ENCODE peak calls at places on chromosome 4, in nine cellular contexts. Y, W, Z, A, T, D, M, J and C are unnamed samples.

GRCh38 chr4:2637956-2638552 is 101.6 kb downstream of the FAM193A start:
- DNase-seq in A (no peak), J (no peak), M (no peak), Y (peak), W (no peak), Z (no peak), D (no peak), T (peak), C (no peak)

GRCh38 chr4:103076777-103077347 is 301 bp upstream of the SLC9B2 start:
- DNase-seq in T (no peak), A (no peak), J (no peak), Z (no peak), W (no peak), Y (no peak), M (peak), D (no peak), C (no peak)

GRCh38 chr4:102819588-102820365 is 7.6 kb downstream of the UBE2D3 start:
- DNase-seq in Z (no peak), D (no peak), M (no peak), T (no peak), J (no peak), W (no peak), A (peak), Y (no peak), C (no peak)

GRCh38 chr4:14100349-14100748 is 472.8 kb upstream of the BOD1L1 start:
- DNase-seq in Y (no peak), J (peak), W (no peak), T (no peak), Z (no peak), A (no peak), M (no peak), D (no peak), C (no peak)

GRCh38 chr4:25842229-25842840 is 20.5 kb downstream of the SEL1L3 start:
- DNase-seq in A (no peak), Z (peak), J (peak), W (no peak), T (no peak), D (no peak), Y (no peak), M (peak), C (no peak)

GRCh38 chr4:146315184-146315583 is 100.8 kb downstream of the REELD1 start:
- DNase-seq in Y (no peak), J (no peak), A (no peak), M (no peak), Z (no peak), W (no peak), D (no peak), T (no peak), C (no peak)

GRCh38 chr4:151158979-151159378 is 59.6 kb downstream of the RPS3A start:
- DNase-seq in D (no peak), Y (no peak), M (no peak), Z (no peak), J (no peak), T (no peak), W (no peak), A (no peak), C (no peak)

GRCh38 chr4:139599594-139600374 is 43.8 kb upstream of the SETD7 start:
- DNase-seq in A (peak), J (no peak), M (no peak), Y (no peak), W (no peak), D (peak), Z (no peak), T (no peak), C (no peak)

GRCh38 chr4:169167958-169168357 is 102.8 kb downstream of the SH3RF1 start:
- DNase-seq in T (no peak), Z (no peak), A (no peak), Y (no peak), W (no peak), J (no peak), D (no peak), M (no peak), C (no peak)

GRCh38 chr4:123554819-123555499 is 158.4 kb downstream of the SPRY1 start:
- DNase-seq in T (no peak), J (no peak), W (no peak), Y (no peak), Z (no peak), A (no peak), M (no peak), D (no peak), C (no peak)

GRCh38 chr4:36386691-36387090 is 105.3 kb downstream of the DTHD1 start:
- DNase-seq in T (no peak), J (no peak), Z (no peak), D (no peak), M (no peak), A (no peak), W (no peak), Y (no peak), C (no peak)

GRCh38 chr4:65670331-65671031 is at the start of gene EPHA5:
- DNase-seq in Y (peak), J (peak), A (peak), T (peak), M (peak), Z (peak), W (no peak), D (no peak), C (no peak)

DNA sequence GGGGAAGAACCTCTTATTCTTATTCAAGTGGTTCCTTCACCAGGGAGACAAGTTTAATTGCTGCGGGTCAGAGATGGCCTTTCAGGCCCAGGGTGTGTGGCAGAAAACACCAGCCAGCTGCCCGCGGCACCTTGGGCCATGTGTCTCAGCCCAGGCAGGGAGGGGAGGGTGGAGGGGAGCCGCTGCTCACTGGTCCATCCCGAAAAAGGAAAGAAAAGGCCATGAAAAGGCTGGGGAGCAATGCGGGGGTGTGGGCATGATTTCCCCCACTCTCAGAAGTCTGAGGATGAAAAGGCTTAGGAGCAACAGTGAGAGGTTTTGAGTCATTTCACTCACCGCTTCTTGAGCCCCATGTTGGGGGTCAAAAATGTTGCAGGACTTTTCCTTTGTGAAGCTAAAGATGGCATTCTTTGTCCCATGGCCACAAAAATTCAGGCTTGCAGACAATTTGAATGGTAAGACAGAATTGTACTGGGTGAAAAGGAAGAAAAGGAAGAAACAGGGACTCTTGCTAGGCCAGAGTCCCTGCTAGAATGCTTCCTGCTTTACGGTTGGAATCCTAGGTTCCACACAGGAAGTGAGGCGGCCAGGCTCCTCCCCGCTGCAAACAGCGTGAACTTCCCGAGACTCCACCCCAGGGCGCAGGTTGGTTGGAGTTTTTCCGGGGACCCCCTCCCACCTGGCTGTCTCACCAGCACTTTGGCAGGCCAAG is 17.4 kb upstream of the FAM47E start:
- DNase-seq in J (no peak), Z (peak), A (no peak), Y (no peak), T (no peak), W (no peak), D (no peak), M (no peak), C (no peak)
- H3K4me3 ChIP-seq in J (no peak), Z (no peak), A (no peak), Y (no peak), T (no peak), W (no peak), D (no peak), M (no peak), C (no peak)

DNA sequence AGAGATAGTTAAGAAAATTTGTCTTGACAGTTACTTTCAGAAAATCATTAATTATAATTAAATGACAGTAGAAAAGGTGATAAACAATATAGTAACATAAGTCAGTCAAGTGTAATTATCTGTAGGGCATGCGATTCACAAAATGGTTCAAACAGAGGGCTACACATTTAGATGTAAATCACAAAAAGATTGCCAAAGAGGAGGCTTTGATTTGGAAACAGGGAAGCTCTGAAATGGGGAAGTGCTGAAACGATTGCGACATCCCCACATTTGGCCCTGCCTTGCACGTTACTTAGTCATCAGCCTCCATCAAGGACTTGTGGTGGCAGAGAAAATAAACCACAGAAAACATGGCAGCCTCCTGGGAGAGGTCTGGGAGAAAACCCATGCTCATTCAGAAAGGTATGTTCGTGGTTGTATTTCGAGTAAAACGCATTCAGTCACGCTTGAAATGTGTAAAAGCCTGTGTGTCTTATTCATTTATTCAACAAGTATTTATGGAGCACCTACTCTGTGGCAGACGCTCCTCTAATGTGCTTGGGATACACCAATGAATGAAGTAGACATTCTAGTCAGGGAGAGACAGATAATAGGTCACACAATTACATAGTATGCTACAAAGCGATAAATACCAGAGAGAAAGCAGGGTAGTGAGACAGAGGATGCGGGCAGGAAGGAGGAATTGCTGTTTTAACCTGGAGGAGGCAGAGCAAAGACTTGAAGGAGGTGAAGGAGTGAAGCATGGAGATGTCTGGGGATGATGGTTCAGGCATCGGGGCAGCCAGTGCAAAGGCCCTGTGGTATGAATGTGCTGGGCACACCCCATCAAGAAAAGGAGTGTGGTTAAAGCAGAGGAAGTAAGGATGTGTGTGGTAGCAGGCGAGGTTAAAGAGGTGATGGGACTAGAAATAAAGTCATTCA is 7.8 kb downstream of the RBM47 start:
- DNase-seq in A (peak), D (peak), Y (peak), Z (peak), J (no peak), M (peak), W (peak), T (peak), C (no peak)
- H3K27ac ChIP-seq in A (no peak), D (peak), Y (no peak), Z (no peak), J (no peak), M (peak), W (no peak), T (no peak), C (no peak)

GRCh38 chr4:17785858-17786257 is 4.4 kb upstream of the FAM184B start:
- DNase-seq in A (no peak), W (no peak), T (no peak), Z (no peak), J (peak), D (no peak), Y (no peak), M (no peak), C (no peak)
- TF ChIP-seq CTCF in A (no peak), W (no peak), T (no peak), Z (peak), J (peak), D (no peak), Y (no peak), M (no peak), C (no peak)

GRCh38 chr4:6658204-6658585 is 17.7 kb downstream of the MRFAP1 start:
- DNase-seq in W (no peak), M (no peak), T (no peak), D (no peak), A (no peak), J (no peak), Y (no peak), Z (no peak), C (no peak)
- H3K4me3 ChIP-seq in W (peak), M (no peak), T (peak), D (no peak), A (no peak), J (no peak), Y (peak), Z (no peak), C (peak)